ENCODE peak calls at places on chromosomes 13 and 19, in ten cellular contexts. U is fibroblast of lung; O is neural progenitor cell; J is HCT116; V is psoas muscle; F is PC-3; X is heart right ventricle; K is K562; I is CD8-positive, alpha-beta T cell; M is thoracic aorta. P is an unnamed sample.

GRCh38 chr19:56117376-56117884 is 3.7 kb downstream of the ZNF787 start:
- DNase-seq in J (no peak), I (no peak), K (no peak), V (no peak), M (no peak), X (no peak), U (no peak), F (no peak), O (no peak), P (no peak)

GRCh38 chr13:40597735-40598365 is 68.6 kb downstream of the FOXO1 start:
- DNase-seq in M (no peak), I (no peak), K (no peak), F (no peak), U (no peak), V (no peak), J (no peak), O (peak), X (no peak), P (no peak)

GRCh38 chr13:25429466-25429865 is 57.7 kb downstream of the ATP8A2 start:
- DNase-seq in O (no peak), I (no peak), M (no peak), X (no peak), V (no peak), K (no peak), U (no peak), F (no peak), J (no peak), P (no peak)

GRCh38 chr13:75326173-75327131 is 155.5 kb downstream of the TBC1D4 start:
- DNase-seq in M (no peak), K (peak), V (no peak), F (no peak), I (peak), X (no peak), U (peak), J (no peak), O (no peak), P (no peak)

GRCh38 chr19:53868892-53869804 is 1.5 kb downstream of the MYADM start:
- DNase-seq in U (peak), J (peak), I (peak), O (peak), V (peak), F (peak), M (peak), X (peak), K (peak), P (peak)

GRCh38 chr19:48290341-48290922 is 20.6 kb downstream of the ZNF114 start:
- DNase-seq in M (no peak), V (no peak), F (no peak), I (no peak), J (no peak), K (peak), O (peak), X (no peak), U (peak), P (no peak)

GRCh38 chr19:384801-385169 is 24.2 kb downstream of the C2CD4C start:
- DNase-seq in U (no peak), X (no peak), M (no peak), I (no peak), O (no peak), V (no peak), F (no peak), J (no peak), K (no peak), P (no peak)

GRCh38 chr13:28185256-28185655 is 46.9 kb downstream of the PAN3 start:
- DNase-seq in F (no peak), K (no peak), X (no peak), O (no peak), M (no peak), J (no peak), I (no peak), U (no peak), V (no peak), P (no peak)

GRCh38 chr13:110113284-110113764 is 193.6 kb downstream of the COL4A1 start:
- DNase-seq in F (peak), I (no peak), J (no peak), M (no peak), U (no peak), X (no peak), K (no peak), V (peak), O (no peak), P (peak)

GRCh38 chr13:52862358-52863206 is 14.1 kb upstream of the PCDH8 start:
- DNase-seq in O (peak), V (no peak), M (no peak), K (peak), F (peak), J (peak), I (no peak), U (no peak), X (no peak), P (no peak)

GRCh38 chr13:34847751-34848150 is 94.3 kb upstream of the NBEA start:
- DNase-seq in X (no peak), U (no peak), J (no peak), M (no peak), F (peak), V (no peak), I (no peak), K (no peak), O (no peak), P (no peak)

GRCh38 chr19:8396563-8397203 is 6.5 kb downstream of the RAB11B start:
- DNase-seq in F (peak), K (peak), V (peak), U (peak), X (peak), I (peak), M (no peak), J (no peak), O (peak), P (peak)

GRCh38 chr13:113117335-113117872 is 5.2 kb upstream of the F10 start:
- DNase-seq in I (no peak), V (no peak), M (no peak), X (no peak), F (peak), K (no peak), O (no peak), U (no peak), J (no peak), P (no peak)

GRCh38 chr19:9913237-9914000 is 22.9 kb downstream of the OLFM2 start:
- DNase-seq in M (no peak), I (no peak), V (no peak), F (no peak), J (no peak), O (peak), K (peak), X (no peak), U (no peak), P (no peak)

GRCh38 chr19:5212101-5212500 is 128.5 kb downstream of the PTPRS start:
- DNase-seq in O (no peak), I (no peak), M (no peak), V (no peak), K (no peak), F (no peak), X (no peak), J (no peak), U (no peak), P (no peak)

GRCh38 chr19:49690656-49691242 is at the start of gene CPT1C:
- DNase-seq in U (peak), M (no peak), V (peak), I (peak), K (no peak), J (no peak), X (peak), F (peak), O (peak), P (peak)

GRCh38 chr13:65508338-65508737 is 1721.8 kb downstream of the PCDH9 start:
- DNase-seq in K (no peak), I (no peak), V (no peak), X (no peak), U (no peak), J (no peak), O (no peak), F (no peak), M (no peak), P (no peak)

GRCh38 chr13:98796798-98797197 is 44.3 kb upstream of the SLC15A1 start:
- DNase-seq in X (no peak), O (no peak), F (no peak), V (no peak), J (no peak), M (no peak), K (peak), I (no peak), U (no peak), P (no peak)

GRCh38 chr13:30737511-30738342 is 2.4 kb downstream of the ALOX5AP start:
- DNase-seq in U (no peak), O (no peak), F (no peak), K (no peak), X (no peak), I (no peak), V (no peak), M (no peak), J (no peak), P (no peak)

GRCh38 chr13:73054712-73055111 is 4.1 kb upstream of the KLF5 start:
- DNase-seq in K (no peak), X (no peak), F (no peak), O (no peak), J (no peak), M (no peak), U (no peak), I (no peak), V (no peak), P (no peak)

GRCh38 chr13:52195052-52195837 is 35.8 kb upstream of the NEK3 start:
- DNase-seq in K (no peak), F (peak), V (peak), X (peak), M (peak), O (peak), I (peak), U (peak), J (no peak), P (peak)

GRCh38 chr19:49916839-49917733 is 11.9 kb upstream of the ATF5 start:
- DNase-seq in M (no peak), V (no peak), O (peak), J (no peak), I (no peak), U (no peak), X (no peak), F (no peak), K (no peak), P (no peak)

GRCh38 chr13:96849091-96849490 is 145.2 kb downstream of the OXGR1 start:
- DNase-seq in I (no peak), V (no peak), F (no peak), J (no peak), X (no peak), M (no peak), U (no peak), K (no peak), O (no peak), P (no peak)

GRCh38 chr13:99231726-99232125 is 26.5 kb downstream of the GPR18 start:
- DNase-seq in M (no peak), X (no peak), V (no peak), F (no peak), I (no peak), K (no peak), J (no peak), U (no peak), O (no peak), P (no peak)

GRCh38 chr13:65468628-65469027 is 1761.5 kb downstream of the PCDH9 start:
- DNase-seq in U (peak), O (no peak), X (no peak), I (no peak), M (no peak), F (no peak), V (no peak), J (no peak), K (no peak), P (no peak)

GRCh38 chr19:47351545-47351944 is 2.4 kb downstream of the DHX34 start:
- DNase-seq in X (no peak), J (peak), V (no peak), U (peak), K (no peak), I (no peak), O (peak), M (no peak), F (peak), P (no peak)

GRCh38 chr19:30065680-30066606 is 123.9 kb downstream of the URI1 start:
- DNase-seq in O (no peak), X (no peak), K (no peak), M (no peak), J (no peak), V (no peak), I (no peak), F (no peak), U (no peak), P (no peak)

GRCh38 chr19:11066326-11066725 is 22.9 kb upstream of the LDLR start:
- DNase-seq in K (no peak), O (no peak), U (no peak), X (no peak), V (no peak), F (no peak), J (no peak), I (no peak), M (no peak), P (no peak)

GRCh38 chr19:39829702-39830275 is 4.2 kb downstream of the DYRK1B start:
- DNase-seq in M (no peak), F (no peak), X (no peak), I (no peak), V (no peak), O (no peak), K (no peak), J (no peak), U (no peak), P (no peak)

GRCh38 chr19:39831679-39832078 is 2.3 kb downstream of the DYRK1B start:
- DNase-seq in X (no peak), I (no peak), K (no peak), V (no peak), U (no peak), O (no peak), F (no peak), M (no peak), J (no peak), P (no peak)

GRCh38 chr19:39830406-39830805 is 3.6 kb downstream of the DYRK1B start:
- DNase-seq in J (no peak), X (no peak), U (no peak), M (no peak), O (no peak), V (no peak), K (no peak), F (no peak), I (no peak), P (no peak)

GRCh38 chr19:39832341-39833083 is 1.4 kb downstream of the DYRK1B start:
- DNase-seq in J (no peak), O (no peak), X (no peak), K (no peak), F (no peak), I (no peak), V (no peak), U (no peak), M (no peak), P (peak)

DNA sequence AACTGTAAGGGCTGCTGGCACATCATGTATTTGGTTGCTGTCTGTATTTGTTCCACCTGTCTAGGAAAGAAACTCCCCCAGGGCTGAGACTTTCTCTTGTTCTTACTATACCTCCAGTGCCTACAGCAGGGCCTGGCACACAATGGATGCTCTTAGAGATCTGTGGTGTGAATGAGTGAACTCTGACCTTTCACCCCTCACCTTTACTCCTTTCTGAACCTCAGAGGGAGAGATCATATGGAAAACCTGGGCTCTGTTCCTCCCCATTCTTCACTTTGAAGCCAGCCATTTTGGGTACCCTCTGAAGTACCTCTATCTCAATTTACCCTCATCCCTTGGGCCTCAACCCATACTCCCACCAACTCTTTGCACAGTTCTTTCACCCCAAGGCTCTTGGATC is 3.1 kb downstream of the DYRK1B start:
- DNase-seq in F (no peak), U (no peak), X (no peak), V (no peak), K (no peak), M (no peak), J (no peak), O (no peak), I (no peak), P (no peak)
- H3K4me3 ChIP-seq in F (no peak), U (no peak), X (no peak), V (peak), K (no peak), M (no peak), J (no peak), O (no peak), I (no peak), P (no peak)

GRCh38 chr19:2424686-2425621 is 2.4 kb downstream of the TIMM13 start:
- DNase-seq in X (peak), U (peak), V (peak), M (no peak), K (peak), I (no peak), O (peak), F (peak), J (no peak), P (peak)

GRCh38 chr19:2426661-2427322 is 594 bp downstream of the TIMM13 start:
- DNase-seq in X (peak), O (peak), K (peak), J (peak), V (peak), U (peak), I (no peak), F (peak), M (no peak), P (peak)

GRCh38 chr19:2423913-2424685 is 3.3 kb downstream of the TIMM13 start:
- DNase-seq in K (no peak), M (no peak), O (no peak), X (no peak), J (no peak), F (no peak), U (no peak), V (peak), I (no peak), P (no peak)

GRCh38 chr19:2427323-2428026 is at the start of gene TIMM13:
- DNase-seq in X (peak), U (peak), M (peak), I (peak), F (peak), J (peak), V (peak), K (peak), O (peak), P (peak)

DNA sequence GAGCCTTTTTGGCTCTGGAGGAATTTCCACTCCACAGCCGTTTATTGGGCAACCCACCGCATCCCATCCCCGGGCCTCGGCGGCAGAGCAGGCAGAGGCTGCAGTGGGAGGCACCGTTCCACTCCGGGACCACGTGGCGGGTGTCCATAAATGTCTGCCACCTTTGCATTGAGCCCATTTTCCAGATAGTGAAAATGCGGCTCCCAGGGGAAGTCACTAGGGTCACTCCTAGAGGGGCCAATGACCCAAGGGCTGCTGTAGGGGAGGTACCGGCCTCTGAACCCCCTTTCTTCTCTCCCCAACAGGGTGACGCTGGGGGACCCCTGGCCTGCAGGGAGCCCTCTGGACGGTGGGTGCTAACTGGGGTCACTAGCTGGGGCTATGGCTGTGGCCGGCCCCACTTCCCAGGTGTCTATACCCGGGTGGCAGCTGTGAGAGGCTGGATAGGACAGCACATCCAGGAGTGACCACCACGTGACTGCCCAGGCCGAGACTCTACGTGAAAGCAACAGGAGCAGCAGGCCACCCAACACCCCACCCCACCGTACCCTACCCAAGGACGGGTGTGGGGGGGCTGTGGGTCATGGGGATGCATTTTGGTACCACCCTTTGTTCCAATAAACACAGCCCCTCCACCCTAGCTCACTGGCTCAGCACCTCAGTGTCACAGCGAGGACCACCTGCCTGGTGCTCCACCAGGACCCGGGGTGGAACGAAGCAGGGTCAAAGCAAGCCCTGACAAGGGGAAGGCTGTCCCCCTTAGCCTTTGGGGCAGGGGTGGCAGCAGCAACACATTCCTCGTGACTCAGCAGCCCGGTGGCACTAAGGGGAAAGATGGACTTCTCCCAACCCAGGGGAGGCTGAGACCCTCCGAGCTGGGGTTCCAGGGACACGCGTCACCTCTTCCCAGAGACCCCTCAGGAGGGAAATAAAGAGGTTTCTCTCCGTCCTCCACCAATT is 1.5 kb downstream of the TIMM13 start:
- DNase-seq in I (no peak), J (no peak), X (no peak), O (no peak), V (peak), K (no peak), U (no peak), F (no peak), M (no peak), P (no peak)
- TF ChIP-seq CTCF in I (no peak), J (no peak), X (no peak), O (no peak), V (no peak), K (no peak), U (no peak), F (no peak), M (no peak), P (no peak)

GRCh38 chr19:40607311-40607871 is 6.2 kb downstream of the LTBP4 start:
- DNase-seq in U (no peak), M (no peak), F (no peak), V (no peak), I (no peak), X (no peak), O (peak), J (no peak), K (no peak), P (no peak)

GRCh38 chr19:40603719-40604646 is 2.8 kb downstream of the LTBP4 start:
- DNase-seq in J (peak), F (peak), O (peak), I (peak), X (peak), U (peak), V (peak), M (peak), K (peak), P (peak)

GRCh38 chr19:40603071-40603718 is 2.0 kb downstream of the LTBP4 start:
- DNase-seq in X (no peak), O (peak), M (no peak), J (no peak), F (peak), I (no peak), U (no peak), V (no peak), K (no peak), P (no peak)

GRCh38 chr19:40605201-40605971 is 4.2 kb downstream of the LTBP4 start:
- DNase-seq in I (peak), U (peak), K (peak), F (peak), M (no peak), J (peak), X (peak), V (peak), O (peak), P (peak)

GRCh38 chr19:40604647-40605200 is 3.6 kb downstream of the LTBP4 start:
- DNase-seq in K (peak), J (no peak), O (peak), U (no peak), I (no peak), M (no peak), V (no peak), X (peak), F (peak), P (no peak)
- H3K4me3 ChIP-seq in K (peak), J (peak), O (peak), U (no peak), I (peak), M (peak), V (peak), X (peak), F (peak), P (no peak)

GRCh38 chr19:14061751-14062557 is at the start of gene PALM3:
- DNase-seq in F (peak), I (no peak), J (no peak), U (no peak), O (no peak), M (no peak), V (no peak), K (peak), X (no peak), P (no peak)
- TF ChIP-seq CTCF in F (no peak), I (no peak), J (no peak), U (no peak), O (no peak), M (no peak), V (no peak), K (no peak), X (no peak), P (no peak)

GRCh38 chr19:13024958-13025653 is 29.8 kb downstream of the NFIX start:
- DNase-seq in K (no peak), O (peak), U (no peak), F (peak), I (no peak), X (no peak), V (peak), J (no peak), M (no peak), P (no peak)
- H3K4me3 ChIP-seq in K (no peak), O (no peak), U (peak), F (peak), I (peak), X (peak), V (peak), J (no peak), M (peak), P (peak)

P was measured in foreskin fibroblast.